ENCODE peak calls at places on chromosome 14, in ten cellular contexts. O is sigmoid colon, R is HL-60, N is coronary artery, S is psoas muscle, U is uterus, J is endodermal cell, L is GM12864, F is Peyer's patch, H is pancreas. Q is an unnamed sample.

GRCh38 chr14:74488788-74489397 is 4.2 kb downstream of the NPC2 start:
- DNase-seq in U (no peak), R (no peak), J (no peak), L (no peak), S (no peak), F (no peak), O (no peak), H (no peak), N (no peak), Q (peak)

GRCh38 chr14:77892381-77892871 is 92.5 kb downstream of the ADCK1 start:
- DNase-seq in O (no peak), F (no peak), H (no peak), R (no peak), J (no peak), S (no peak), N (no peak), U (no peak), L (no peak), Q (peak)

GRCh38 chr14:99157246-99157645 is 114.8 kb downstream of the BCL11B start:
- DNase-seq in N (peak), H (no peak), L (no peak), R (no peak), J (peak), F (no peak), U (no peak), O (peak), S (no peak), Q (no peak)

GRCh38 chr14:22589096-22589839 is at the start of gene DAD1:
- DNase-seq in H (peak), S (peak), R (peak), O (peak), L (peak), F (peak), J (peak), N (peak), U (peak), Q (peak)

GRCh38 chr14:52051861-52052260 is 17.0 kb downstream of the NID2 start:
- DNase-seq in O (no peak), H (no peak), F (no peak), J (no peak), L (no peak), U (no peak), N (no peak), R (no peak), S (no peak), Q (peak)

GRCh38 chr14:51491776-51492175 is 159.9 kb upstream of the FRMD6 start:
- DNase-seq in N (no peak), L (no peak), J (no peak), F (no peak), H (no peak), O (no peak), U (no peak), R (no peak), S (no peak), Q (no peak)

GRCh38 chr14:100815478-100816285 is 10.2 kb upstream of the MEG3 start:
- DNase-seq in L (no peak), H (no peak), J (no peak), U (no peak), S (no peak), R (no peak), F (no peak), N (no peak), O (no peak), Q (peak)

GRCh38 chr14:62269204-62269603 is 507.0 kb downstream of the SNAPC1 start:
- DNase-seq in S (no peak), O (no peak), N (no peak), J (no peak), H (no peak), F (no peak), L (no peak), R (no peak), U (no peak), Q (peak)

GRCh38 chr14:71119075-71119474 is 211.8 kb downstream of the PCNX1 start:
- DNase-seq in R (no peak), N (no peak), L (no peak), F (no peak), H (no peak), S (no peak), O (no peak), U (no peak), J (no peak), Q (peak)

GRCh38 chr14:78618379-78618778 is 448.2 kb downstream of the NRXN3 start:
- DNase-seq in L (no peak), S (no peak), J (no peak), H (no peak), N (no peak), O (no peak), F (no peak), R (no peak), U (no peak), Q (no peak)

GRCh38 chr14:50763386-50764007 is 67.5 kb downstream of the NIN start:
- DNase-seq in O (no peak), F (no peak), R (no peak), H (peak), J (no peak), U (no peak), N (no peak), L (no peak), S (no peak), Q (peak)

GRCh38 chr14:22547948-22548750 is 40.9 kb downstream of the DAD1 start:
- DNase-seq in U (no peak), N (no peak), S (no peak), J (no peak), F (no peak), R (no peak), H (no peak), L (no peak), O (no peak), Q (no peak)

GRCh38 chr14:100586520-100587247 is 533 bp downstream of the BEGAIN start:
- DNase-seq in S (peak), O (peak), J (peak), U (no peak), R (peak), L (no peak), N (no peak), F (peak), H (no peak), Q (no peak)

GRCh38 chr14:80350707-80351106 is 139.4 kb upstream of the DIO2 start:
- DNase-seq in U (no peak), O (no peak), L (no peak), F (no peak), J (no peak), N (no peak), R (no peak), H (no peak), S (no peak), Q (peak)

GRCh38 chr14:74618078-74618952 is 6.3 kb upstream of the LTBP2 start:
- DNase-seq in R (peak), U (no peak), H (peak), O (no peak), S (no peak), F (peak), J (peak), L (no peak), N (no peak), Q (peak)

GRCh38 chr14:30614155-30614554 is 8.0 kb upstream of the SCFD1 start:
- DNase-seq in N (no peak), H (no peak), L (no peak), U (no peak), O (no peak), F (no peak), R (no peak), S (no peak), J (no peak), Q (no peak)

GRCh38 chr14:30607156-30607780 is 14.9 kb upstream of the SCFD1 start:
- DNase-seq in U (no peak), L (no peak), O (no peak), J (no peak), S (no peak), N (no peak), F (no peak), H (no peak), R (no peak), Q (peak)

GRCh38 chr14:30610719-30611388 is 11.3 kb upstream of the SCFD1 start:
- DNase-seq in L (no peak), H (peak), O (peak), S (no peak), F (no peak), U (peak), R (peak), N (no peak), J (no peak), Q (peak)

GRCh38 chr14:30603402-30603801 is 18.7 kb upstream of the SCFD1 start:
- DNase-seq in N (no peak), H (no peak), U (no peak), F (no peak), J (no peak), O (no peak), R (no peak), L (no peak), S (no peak), Q (no peak)

DNA sequence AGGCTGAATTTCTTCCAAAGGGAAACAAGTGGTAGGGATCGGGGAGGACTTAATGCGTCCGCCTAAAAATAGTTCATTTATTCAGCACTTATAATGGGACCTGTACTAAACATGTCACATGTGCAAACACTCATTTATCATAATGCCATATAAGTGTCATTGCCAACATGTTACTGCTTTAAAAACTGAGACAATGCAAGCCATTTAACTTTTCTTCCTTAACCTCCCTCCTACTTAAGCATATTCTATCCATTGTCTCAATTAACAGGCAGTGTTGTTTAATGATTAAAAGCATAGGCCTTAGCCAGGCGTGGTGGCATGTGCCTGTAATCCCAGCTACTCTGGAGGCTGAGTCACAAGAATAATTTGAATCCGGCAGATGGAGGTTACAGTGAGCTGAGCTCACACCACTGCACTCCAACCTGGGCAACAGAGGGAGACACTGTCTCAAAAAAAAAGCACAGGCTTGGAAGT is 13.5 kb upstream of the SCFD1 start:
- DNase-seq in L (no peak), J (no peak), N (no peak), R (no peak), U (no peak), H (no peak), O (no peak), S (no peak), F (peak), Q (peak)
- TF ChIP-seq CTCF in L (no peak), J (no peak), N (no peak), R (no peak), U (no peak), H (no peak), O (no peak), S (no peak), F (peak), Q (peak)

GRCh38 chr14:87830443-87831096 is 162.4 kb downstream of the GALC start:
- DNase-seq in R (no peak), N (no peak), J (no peak), L (no peak), O (no peak), S (no peak), H (no peak), U (no peak), F (no peak), Q (no peak)
- H3K4me3 ChIP-seq in R (no peak), N (no peak), J (no peak), L (no peak), O (no peak), S (no peak), H (no peak), U (no peak), F (no peak), Q (no peak)

GRCh38 chr14:35438910-35439713 is 34.6 kb upstream of the NFKBIA start:
- DNase-seq in S (no peak), J (no peak), R (no peak), F (no peak), L (no peak), H (no peak), U (no peak), N (no peak), O (no peak), Q (peak)
- TF ChIP-seq CTCF in S (peak), J (peak), R (peak), F (peak), L (peak), H (no peak), U (no peak), N (no peak), O (no peak), Q (peak)

GRCh38 chr14:96205059-96205993 is 687 bp downstream of the BDKRB2 start:
- DNase-seq in U (no peak), L (no peak), S (no peak), R (no peak), F (peak), J (peak), N (no peak), H (no peak), O (no peak), Q (no peak)
- H3K4me3 ChIP-seq in U (peak), L (no peak), S (peak), R (no peak), F (peak), J (peak), N (peak), H (peak), O (peak), Q (peak)

DNA sequence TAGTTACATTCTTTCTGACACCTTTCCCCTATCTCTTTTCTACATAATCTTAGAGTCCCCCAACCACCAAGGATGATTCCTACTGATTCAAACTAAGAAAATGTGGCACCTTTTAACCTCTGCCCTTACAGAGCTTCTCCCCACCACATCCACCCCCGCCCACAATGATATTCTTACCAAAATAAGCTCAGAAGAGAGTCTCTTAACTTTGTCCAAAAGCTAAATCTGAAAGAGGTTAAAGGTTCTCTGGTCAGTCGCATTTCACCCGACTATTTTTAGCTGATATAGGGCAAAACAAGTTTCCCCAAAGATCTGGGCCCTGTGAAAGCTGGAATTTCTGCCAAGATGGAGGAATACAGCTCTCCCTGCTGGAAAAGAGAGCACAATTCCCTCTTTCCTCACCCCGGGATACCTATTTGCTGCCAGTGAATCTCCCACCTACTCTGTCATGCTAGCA is 128.6 kb downstream of the ZFP36L1 start:
- DNase-seq in L (peak), R (no peak), N (peak), U (no peak), F (no peak), H (peak), O (no peak), S (no peak), J (no peak), Q (peak)
- TF ChIP-seq CTCF in L (no peak), R (no peak), N (no peak), U (peak), F (no peak), H (no peak), O (no peak), S (no peak), J (peak), Q (peak)

DNA sequence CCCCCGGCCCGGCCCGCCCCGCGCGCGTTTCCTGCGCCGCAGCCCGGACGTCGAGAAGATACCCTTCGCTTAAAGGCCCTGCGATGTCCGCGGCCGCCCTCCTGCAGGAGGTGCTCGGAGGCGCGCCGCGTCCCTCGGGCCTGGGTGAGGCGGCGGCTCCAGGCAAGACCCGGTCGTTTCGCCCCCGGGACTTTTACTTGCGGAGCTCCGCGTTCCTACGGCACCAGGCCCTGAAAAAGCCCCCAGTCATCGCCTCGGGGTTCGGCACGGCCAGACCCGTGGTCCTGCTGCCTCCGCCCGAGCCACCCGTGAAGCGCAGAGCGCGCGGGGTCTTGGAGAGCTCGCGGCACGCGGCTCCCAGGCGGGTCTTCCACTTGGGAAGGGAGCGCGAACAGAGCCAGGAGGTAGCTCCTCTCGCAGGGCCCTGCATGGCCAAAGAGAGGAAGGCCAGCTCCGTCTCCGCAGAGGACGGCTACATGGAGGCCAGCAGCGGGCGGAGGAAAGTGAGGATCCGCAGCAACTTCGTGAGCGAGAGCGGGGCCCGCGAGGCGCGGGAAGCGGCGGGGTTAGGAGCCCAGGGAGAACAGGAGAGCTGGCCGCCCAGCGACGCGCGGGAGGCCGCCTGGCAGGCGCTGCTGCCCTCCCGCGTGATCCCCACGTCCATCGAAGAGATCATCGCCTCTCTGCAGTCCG is 26.9 kb downstream of the TTC6 start:
- DNase-seq in S (no peak), N (no peak), O (no peak), F (no peak), R (no peak), L (no peak), J (peak), U (no peak), H (no peak), Q (peak)
- H3K4me3 ChIP-seq in S (peak), N (peak), O (no peak), F (no peak), R (no peak), L (no peak), J (peak), U (no peak), H (no peak), Q (peak)

DNA sequence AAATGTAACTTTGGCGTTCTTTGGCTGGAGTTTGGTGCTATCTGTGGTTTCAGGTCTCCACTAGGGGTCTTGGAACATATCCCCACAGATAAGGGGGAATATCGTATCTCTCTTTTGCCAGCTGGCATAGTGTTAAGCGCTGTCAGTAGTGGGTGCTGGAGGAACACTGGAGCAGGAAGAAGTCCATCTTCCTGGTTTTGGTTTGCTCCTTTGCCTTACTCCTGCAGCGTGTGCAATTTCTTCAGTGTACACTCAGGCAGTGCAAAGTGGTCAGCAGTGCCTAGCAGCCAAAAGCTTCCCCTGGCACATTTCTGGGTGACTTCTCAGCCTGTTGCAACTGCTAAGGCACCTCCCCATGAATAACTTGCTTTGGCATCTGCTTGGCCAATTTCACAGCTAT is 11.7 kb upstream of the RIPK3 start:
- DNase-seq in J (peak), U (no peak), H (no peak), S (no peak), L (no peak), F (no peak), O (no peak), R (no peak), N (no peak), Q (peak)
- TF ChIP-seq CTCF in J (peak), U (no peak), H (no peak), S (no peak), L (no peak), F (no peak), O (no peak), R (no peak), N (no peak), Q (peak)

DNA sequence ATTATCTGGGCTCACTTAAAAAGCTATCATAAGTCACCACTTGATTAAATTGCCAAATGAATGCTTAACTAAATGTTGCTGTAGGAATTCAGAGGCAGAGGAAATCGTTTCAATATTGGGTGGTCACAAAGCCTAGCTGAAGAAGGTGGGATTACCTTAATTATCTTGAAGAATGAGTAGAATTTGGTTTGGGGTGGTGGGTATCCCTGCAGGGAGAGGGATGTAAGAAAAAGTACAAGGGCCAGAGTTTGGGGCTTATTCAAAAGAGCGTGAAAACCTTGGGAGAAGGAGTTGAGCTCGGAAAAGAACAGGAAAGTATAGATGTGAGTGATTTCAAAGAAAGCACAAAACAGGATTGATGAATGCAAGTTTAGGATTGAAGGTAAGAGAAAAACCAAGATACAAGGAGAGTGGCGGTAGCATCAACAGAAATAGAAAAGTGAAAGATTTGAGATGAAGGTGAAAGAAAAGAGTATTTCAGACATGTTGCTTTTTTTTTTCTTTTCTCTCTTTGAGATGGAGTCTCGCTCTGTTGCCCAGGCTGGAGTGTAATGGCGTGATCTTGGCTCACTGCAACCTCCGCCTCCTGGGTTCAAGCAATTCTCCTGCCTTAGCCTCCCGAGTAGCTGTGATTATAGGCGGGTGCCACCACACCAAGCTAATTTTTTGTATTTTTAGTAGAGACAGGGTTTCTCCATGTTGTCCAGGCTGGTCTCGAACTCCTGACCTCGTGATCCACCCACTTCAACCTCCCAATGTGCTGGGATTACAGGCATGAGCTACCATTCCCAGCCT is 1.7 kb downstream of the BRMS1L start:
- DNase-seq in N (no peak), S (no peak), U (no peak), O (no peak), F (no peak), R (no peak), H (no peak), J (no peak), L (no peak), Q (no peak)
- H3K4me3 ChIP-seq in N (peak), S (peak), U (no peak), O (no peak), F (no peak), R (no peak), H (no peak), J (peak), L (peak), Q (no peak)

Q was measured in choroid plexus epithelial cell.